ENCODE peak calls at places on chromosome X, in four cellular contexts. V, H, M and N are unnamed samples. For H3K4me1 and H3K9me3, the result is how much of the 10 kb centered on the place peaks cover.

GRCh38 chrX:40821780-40822179 is 86.4 kb upstream of the MED14 start:
- DNase-seq in V (no peak), H (no peak), M (no peak), N (no peak)

GRCh38 chrX:18714910-18715309 is 7.5 kb downstream of the PPEF1 start:
- DNase-seq in V (no peak), H (no peak), M (no peak), N (no peak)

GRCh38 chrX:129577473-129577872 is 37.4 kb downstream of the OCRL start:
- DNase-seq in V (no peak), H (no peak), M (no peak), N (no peak)

GRCh38 chrX:86946569-86946968 is 571.0 kb upstream of the KLHL4 start:
- DNase-seq in V (no peak), H (no peak), M (no peak), N (no peak)

GRCh38 chrX:115053223-115053622 is 35.8 kb upstream of the IL13RA2 start:
- DNase-seq in V (no peak), H (no peak), M (no peak), N (no peak)

GRCh38 chrX:108735680-108736508 is 469 bp downstream of the IRS4 start:
- DNase-seq in V (no peak), H (no peak), M (peak), N (no peak)

GRCh38 chrX:115360220-115360781 is 70.8 kb downstream of the LUZP4 start:
- DNase-seq in V (no peak), H (no peak), M (no peak), N (no peak)

GRCh38 chrX:104039689-104040505 is at the start of gene H2BW2:
- DNase-seq in V (no peak), H (no peak), M (peak), N (no peak)

GRCh38 chrX:97790850-97791249 is 907.1 kb downstream of the RPA4 start:
- DNase-seq in V (no peak), H (no peak), M (no peak), N (no peak)

GRCh38 chrX:19725545-19726102 is 161.8 kb downstream of the SH3KBP1 start:
- DNase-seq in V (peak), H (no peak), M (no peak), N (no peak)

GRCh38 chrX:51192104-51192503 is 140.5 kb upstream of the NUDT10 start:
- DNase-seq in V (no peak), H (no peak), M (no peak), N (no peak)

GRCh38 chrX:154136627-154137161 is 7.3 kb upstream of the OPN1LW start:
- DNase-seq in V (peak), H (peak), M (peak), N (peak)

GRCh38 chrX:149638860-149639259 is 7.3 kb upstream of the TMEM185A start:
- DNase-seq in V (no peak), H (no peak), M (no peak), N (no peak)

GRCh38 chrX:140713174-140713539 is 3.6 kb downstream of the LINC00632 start:
- DNase-seq in V (no peak), H (no peak), M (no peak), N (no peak)

GRCh38 chrX:136694491-136695087 is 46.6 kb downstream of the CD40LG start:
- DNase-seq in V (no peak), H (no peak), M (no peak), N (no peak)

GRCh38 chrX:129565046-129565649 is 25.1 kb downstream of the OCRL start:
- DNase-seq in V (no peak), H (no peak), M (no peak), N (no peak)

GRCh38 chrX:151100796-151101195 is 75.6 kb upstream of the GPR50 start:
- DNase-seq in V (no peak), H (no peak), M (no peak), N (no peak)

GRCh38 chrX:107447642-107448041 is 1.8 kb upstream of the FRMPD3 start:
- DNase-seq in V (no peak), H (no peak), M (no peak), N (no peak)

GRCh38 chrX:30620125-30620524 is 33.1 kb upstream of the GK start:
- DNase-seq in V (peak), H (no peak), M (no peak), N (no peak)

GRCh38 chrX:55709735-55710134 is 7.8 kb upstream of the RRAGB start:
- DNase-seq in V (no peak), H (no peak), M (no peak), N (no peak)

GRCh38 chrX:32483534-32484136 is 727.7 kb downstream of the DMD start:
- DNase-seq in V (no peak), H (no peak), M (no peak), N (no peak)

GRCh38 chrX:120697053-120697452 is 67.2 kb upstream of the C1GALT1C1 start:
- DNase-seq in V (no peak), H (no peak), M (no peak), N (no peak)

GRCh38 chrX:132815643-132816042 is 142.8 kb downstream of the HS6ST2 start:
- DNase-seq in V (no peak), H (no peak), M (no peak), N (no peak)

GRCh38 chrX:150234126-150234525 is 129.0 kb upstream of the MAMLD1 start:
- DNase-seq in V (no peak), H (no peak), M (no peak), N (no peak)

GRCh38 chrX:5829469-5829868 is 399.2 kb downstream of the NLGN4X start:
- DNase-seq in V (no peak), H (no peak), M (no peak), N (no peak)

GRCh38 chrX:41789374-41789773 is 65.4 kb downstream of the GPR82 start:
- DNase-seq in V (no peak), H (no peak), M (no peak), N (no peak)

GRCh38 chrX:39895228-39896110 is 202.3 kb downstream of the BCOR start:
- DNase-seq in V (no peak), H (no peak), M (peak), N (no peak)

GRCh38 chrX:18927558-18927957 is 56.4 kb downstream of the PHKA2 start:
- DNase-seq in V (no peak), H (no peak), M (no peak), N (no peak)

GRCh38 chrX:2627272-2627867 is 63.7 kb upstream of the CD99 start:
- DNase-seq in V (no peak), H (no peak), M (no peak), N (no peak)

GRCh38 chrX:129908636-129909035 is 2.7 kb downstream of the UTP14A start:
- DNase-seq in V (no peak), H (no peak), M (no peak), N (no peak)

GRCh38 chrX:19017271-19017670 is 33.4 kb upstream of the PHKA2 start:
- DNase-seq in V (no peak), H (no peak), M (no peak), N (no peak)

GRCh38 chrX:110015027-110015426 is 12.1 kb downstream of the TMEM164 start:
- DNase-seq in V (no peak), H (no peak), M (no peak), N (no peak)

GRCh38 chrX:14476169-14476568 is 53.2 kb upstream of the GLRA2 start:
- DNase-seq in V (no peak), H (no peak), M (no peak), N (no peak)

GRCh38 chrX:130330706-130331105 is 9.0 kb upstream of the SLC25A14 start:
- DNase-seq in V (peak), H (peak), M (peak), N (no peak)

GRCh38 chrX:119981286-119982070 is 37.9 kb upstream of the NKAP start:
- DNase-seq in V (no peak), H (no peak), M (no peak), N (no peak)

GRCh38 chrX:154049209-154050112 is 29.8 kb upstream of the IRAK1 start:
- DNase-seq in V (peak), H (no peak), M (no peak), N (no peak)

GRCh38 chrX:55524487-55524886 is 34.8 kb upstream of the USP51 start:
- DNase-seq in V (no peak), H (no peak), M (no peak), N (no peak)

GRCh38 chrX:29535212-29536162 is 679.9 kb upstream of the MAGEB2 start:
- DNase-seq in V (no peak), H (no peak), M (no peak), N (no peak)

GRCh38 chrX:118551426-118551825 is 55.8 kb downstream of the DOCK11 start:
- DNase-seq in V (no peak), H (no peak), M (no peak), N (no peak)

GRCh38 chrX:118545510-118545909 is 49.9 kb downstream of the DOCK11 start:
- DNase-seq in V (no peak), H (no peak), M (no peak), N (no peak)

GRCh38 chrX:118550792-118551191 is 55.2 kb downstream of the DOCK11 start:
- DNase-seq in V (no peak), H (no peak), M (no peak), N (no peak)

GRCh38 chrX:118552501-118552900 is 56.9 kb downstream of the DOCK11 start:
- DNase-seq in V (no peak), H (peak), M (no peak), N (no peak)

GRCh38 chrX:118548831-118549230 is 53.2 kb downstream of the DOCK11 start:
- DNase-seq in V (no peak), H (no peak), M (no peak), N (no peak)
- H3K4me1 ChIP-seq in V (under half), H (under half), M (under half), N (under half)

GRCh38 chrX:63835361-63835760 is 50.3 kb upstream of the ARHGEF9 start:
- DNase-seq in V (no peak), H (no peak), M (no peak), N (no peak)
- H3K9me3 ChIP-seq in V (under half), H (under half), M (under half), N (under half)

GRCh38 chrX:21725498-21725897 is 32.4 kb downstream of the SMPX start:
- DNase-seq in V (no peak), H (no peak), M (no peak), N (no peak)
- TF ChIP-seq CTCF in V (peak), H (no peak), M (peak), N (no peak)

DNA sequence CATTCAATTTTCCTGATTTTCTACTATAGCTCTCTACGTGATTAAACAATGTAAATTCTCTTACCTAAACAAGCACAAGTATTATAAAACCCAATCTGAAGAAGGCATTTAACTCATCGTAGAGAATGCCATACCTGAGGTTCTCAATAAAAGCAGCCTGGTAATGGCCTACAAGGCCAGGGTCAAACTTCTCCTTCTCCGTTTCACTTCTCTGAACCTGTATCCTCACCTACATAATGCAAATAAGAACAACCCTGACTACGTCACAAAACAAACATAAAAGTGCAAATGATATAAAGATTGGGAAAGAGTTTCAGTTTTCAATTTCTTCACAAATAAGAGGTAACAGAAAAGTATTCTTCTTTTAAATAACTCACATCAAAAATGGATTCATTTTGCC is 55.6 kb upstream of the STS start:
- DNase-seq in V (no peak), H (no peak), M (no peak), N (no peak)
- H3K4me1 ChIP-seq in V (under half), H (under half), M (under half), N (under half)

GRCh38 chrX:135388841-135389240 is 32.9 kb upstream of the SMIM10L2A start:
- DNase-seq in V (no peak), H (no peak), M (no peak), N (no peak)
- H3K9me3 ChIP-seq in V (under half), H (under half), M (under half), N (under half)

DNA sequence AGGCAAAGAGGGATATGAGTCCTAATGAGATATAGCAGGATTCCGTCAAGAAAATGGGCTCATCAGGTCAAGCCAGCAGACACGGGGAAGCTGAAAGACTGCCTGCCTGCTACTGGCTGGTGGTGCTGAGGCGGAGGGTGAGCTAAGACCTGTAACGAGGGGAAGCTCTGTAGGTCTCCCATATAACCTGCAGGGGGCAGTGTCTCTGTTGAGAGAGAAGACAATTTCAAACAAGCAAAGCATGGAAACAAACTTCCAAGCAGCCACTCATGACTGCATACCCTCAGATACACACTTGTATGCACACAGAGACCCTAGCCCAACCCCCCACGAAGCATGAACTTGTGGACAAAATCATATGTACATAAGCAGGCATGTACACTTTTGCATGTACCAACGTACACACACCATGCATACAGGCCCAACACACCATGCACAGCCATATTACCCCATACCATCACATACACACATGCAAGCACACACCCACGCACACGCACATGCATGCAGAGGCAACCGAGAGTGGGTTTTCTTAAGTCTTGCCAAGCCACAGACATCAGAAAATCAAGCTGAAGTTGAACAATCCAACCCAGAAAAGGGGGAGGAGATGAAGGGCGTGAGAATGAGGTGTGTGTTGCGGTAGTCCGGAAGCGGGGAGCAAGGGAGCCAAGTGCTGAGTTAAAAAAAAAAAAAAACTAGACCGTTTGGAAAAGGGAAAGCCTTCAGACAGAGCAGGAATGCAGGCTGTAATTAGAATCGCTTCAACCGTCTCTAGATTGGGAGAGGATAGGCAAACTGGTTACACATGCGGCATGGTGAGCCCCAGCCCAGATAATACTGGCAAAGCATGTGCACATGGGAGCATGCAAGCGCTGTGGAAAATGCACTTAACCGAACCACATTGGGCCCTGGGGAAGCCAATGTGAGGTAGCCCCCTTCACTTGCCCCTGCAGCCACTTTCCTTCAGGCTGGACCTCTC is 71.0 kb downstream of the PJA1 start:
- DNase-seq in V (peak), H (no peak), M (no peak), N (no peak)
- TF ChIP-seq CTCF in V (peak), H (peak), M (peak), N (peak)

DNA sequence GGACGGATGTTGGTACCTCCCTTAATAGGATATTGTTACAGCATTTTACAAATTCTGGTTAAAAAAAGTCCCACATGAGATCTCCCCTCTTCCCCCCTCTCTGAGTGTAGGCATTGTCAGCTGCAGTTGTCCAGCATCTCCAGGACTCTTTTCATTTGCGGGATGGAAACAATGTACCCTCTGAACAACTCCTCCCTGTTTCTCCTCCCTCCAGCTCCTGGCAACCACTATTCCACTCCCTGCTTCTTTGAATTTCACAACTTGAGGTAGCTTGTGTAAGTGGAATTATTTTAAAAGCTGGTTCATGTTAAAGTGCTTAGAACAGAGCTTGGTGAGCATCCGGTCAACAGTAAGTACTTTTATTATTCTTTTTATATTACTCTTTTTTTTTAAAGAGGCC is 69.8 kb downstream of the TBL1X start:
- DNase-seq in V (no peak), H (no peak), M (no peak), N (no peak)
- H3K4me1 ChIP-seq in V (under half), H (under half), M (under half), N (under half)